ENCODE peak calls at places on chromosomes 13 and 19, in eight cellular contexts. R, Q, J, H, Z, C, G and Y are unnamed samples.

GRCh38 chr19:4014541-4015491 is 7.3 kb downstream of the PIAS4 start:
- DNase-seq in R (peak; percentile 55), G (peak; percentile 70), Q (no peak), C (no peak), H (peak; percentile 14), J (no peak), Z (no peak), Y (no peak)

GRCh38 chr13:67223024-67223423 is 7.1 kb downstream of the PCDH9 start:
- DNase-seq in C (no peak), H (no peak), Z (peak; percentile 26), R (no peak), J (no peak), Q (no peak), G (no peak), Y (no peak)

GRCh38 chr19:4456843-4457653 is 546 bp downstream of the UBXN6 start:
- DNase-seq in R (peak; percentile 66), Z (peak; percentile 60), J (peak; percentile 82), Q (no peak), H (peak; percentile 69), C (no peak), G (peak; percentile 51), Y (peak; percentile 65)

GRCh38 chr13:49297338-49297737 is 49.6 kb downstream of the CDADC1 start:
- DNase-seq in G (no peak), R (no peak), Q (no peak), C (no peak), H (no peak), J (no peak), Z (no peak), Y (no peak)

GRCh38 chr19:49327878-49328544 is 3.0 kb upstream of the SLC6A16 start:
- DNase-seq in H (peak; percentile 87), R (no peak), C (no peak), Z (peak; percentile 21), J (peak; percentile 16), G (no peak), Q (no peak), Y (peak; percentile 81)

GRCh38 chr13:83877901-83878300 is 4.4 kb downstream of the SLITRK1 start:
- DNase-seq in J (no peak), R (no peak), C (no peak), H (no peak), Q (no peak), Z (no peak), G (no peak), Y (no peak)

GRCh38 chr19:52170304-52170703 is 1.1 kb downstream of the ZNF836 start:
- DNase-seq in R (no peak), H (no peak), Q (no peak), J (no peak), C (no peak), G (no peak), Z (no peak), Y (no peak)

GRCh38 chr13:94416454-94417080 is 62.9 kb downstream of the DCT start:
- DNase-seq in J (peak; percentile 82), G (no peak), R (no peak), Z (no peak), C (no peak), Q (no peak), H (peak; percentile 17), Y (peak; percentile 30)

GRCh38 chr13:86559915-86560314 is 760.7 kb upstream of the SLITRK6 start:
- DNase-seq in Z (no peak), J (no peak), R (no peak), C (no peak), H (no peak), Q (no peak), G (no peak), Y (no peak)

GRCh38 chr13:29954082-29955043 is 103.9 kb upstream of the UBL3 start:
- DNase-seq in Z (no peak), H (no peak), C (no peak), G (no peak), J (no peak), Q (no peak), R (no peak), Y (peak; percentile 16)

GRCh38 chr19:55632463-55632834 is 8.1 kb upstream of the ZNF784 start:
- DNase-seq in Q (peak; percentile 88), H (peak; percentile 96), C (peak; percentile 89), R (peak; percentile 63), G (no peak), J (peak; percentile 96), Z (peak; percentile 95), Y (peak; percentile 98)

GRCh38 chr13:91397595-91397994 is 826 bp upstream of the GPC5 start:
- DNase-seq in J (no peak), H (no peak), Z (no peak), G (no peak), R (no peak), C (no peak), Q (no peak), Y (no peak)

GRCh38 chr19:14091086-14091884 is 734 bp upstream of the SAMD1 start:
- DNase-seq in R (no peak), J (no peak), Q (no peak), H (peak; percentile 83), G (no peak), Z (peak; percentile 60), C (no peak), Y (peak; percentile 85)

GRCh38 chr19:55259540-55260210 is 858 bp upstream of the PPP6R1 start:
- DNase-seq in Z (peak; percentile 10), R (no peak), Q (no peak), H (peak; percentile 42), C (peak; percentile 64), G (no peak), J (no peak), Y (no peak)

GRCh38 chr13:79724348-79725103 is 243.6 kb downstream of the NDFIP2 start:
- DNase-seq in G (no peak), C (no peak), R (no peak), J (peak; percentile 11), Z (no peak), H (no peak), Q (no peak), Y (no peak)

GRCh38 chr13:108437496-108437895 is 168.0 kb downstream of the TNFSF13B start:
- DNase-seq in H (no peak), Q (no peak), G (no peak), R (no peak), Z (no peak), J (no peak), C (no peak), Y (no peak)

GRCh38 chr13:65631078-65631477 is 1599.1 kb downstream of the PCDH9 start:
- DNase-seq in Z (no peak), H (no peak), C (no peak), Q (no peak), G (no peak), J (no peak), R (no peak), Y (no peak)

GRCh38 chr13:110393761-110394160 is 86.7 kb downstream of the COL4A2 start:
- DNase-seq in G (no peak), Z (no peak), R (no peak), J (no peak), Q (no peak), H (no peak), C (no peak), Y (no peak)

GRCh38 chr19:7349961-7350711 is 1.4 kb downstream of the ARHGEF18 start:
- DNase-seq in J (no peak), G (no peak), Q (no peak), H (peak; percentile 79), R (no peak), C (no peak), Z (no peak), Y (peak; percentile 79)

GRCh38 chr13:91298060-91298459 is 49.4 kb upstream of the MIR17HG start:
- DNase-seq in R (no peak), G (no peak), Q (no peak), H (no peak), J (no peak), C (no peak), Z (no peak), Y (no peak)

GRCh38 chr13:100646030-100646673 is 28.4 kb downstream of the TMTC4 start:
- DNase-seq in H (no peak), Z (peak; percentile 20), Q (no peak), R (no peak), J (peak; percentile 27), G (no peak), C (no peak), Y (no peak)

GRCh38 chr19:53365899-53366493 is 491 bp downstream of the ZNF525 start:
- DNase-seq in Q (no peak), Z (peak; percentile 15), R (peak; percentile 14), J (peak; percentile 54), H (no peak), G (peak; percentile 24), C (peak; percentile 36), Y (peak; percentile 60)

GRCh38 chr13:75390229-75390628 is 91.7 kb downstream of the TBC1D4 start:
- DNase-seq in R (no peak), J (no peak), C (no peak), Q (no peak), H (no peak), Z (no peak), G (no peak), Y (no peak)

GRCh38 chr19:29547361-29547960 is 21.7 kb downstream of the VSTM2B start:
- DNase-seq in H (no peak), Q (no peak), Z (no peak), R (no peak), C (no peak), J (no peak), G (no peak), Y (no peak)

GRCh38 chr19:56764296-56764695 is 76.2 kb downstream of the PEG3 start:
- DNase-seq in Z (no peak), R (no peak), Q (no peak), H (peak; percentile 1), C (no peak), G (no peak), J (no peak), Y (no peak)
- TF ChIP-seq CTCF in Z (no peak), R (no peak), Q (peak; percentile 29), H (peak; percentile 47), C (no peak), G (no peak), J (no peak), Y (no peak)

DNA sequence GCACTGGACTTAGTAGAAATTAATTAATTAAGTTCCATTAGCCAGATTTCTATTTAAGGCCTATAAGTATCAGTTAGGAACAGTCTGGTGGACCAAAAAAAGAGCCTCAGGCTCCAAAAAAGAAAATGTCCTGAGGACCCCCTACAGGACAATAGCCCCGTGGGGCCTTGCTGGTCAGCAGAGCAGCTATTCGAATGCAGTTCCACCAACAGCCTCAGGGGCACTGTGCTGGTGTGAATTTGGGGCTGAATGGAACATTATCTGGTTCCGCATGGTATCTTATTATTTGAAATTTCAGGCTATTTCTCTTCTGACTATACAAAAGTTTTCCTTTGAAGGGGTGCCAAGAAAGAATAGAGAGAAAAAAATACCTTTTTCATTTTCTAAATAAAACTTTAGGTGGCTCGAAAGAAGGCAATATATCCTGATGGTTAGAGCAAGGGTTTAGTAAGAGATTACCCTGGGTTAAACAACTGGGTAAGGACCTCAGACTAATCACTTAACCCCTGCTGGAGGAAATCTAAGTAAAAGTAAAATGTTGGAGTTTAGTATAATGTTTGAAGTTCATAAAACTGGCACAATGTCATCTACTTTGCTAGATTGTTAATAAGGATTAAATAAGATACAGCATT is 147.2 kb downstream of the MIPEP start:
- DNase-seq in J (no peak), Q (no peak), R (no peak), C (no peak), H (peak; percentile 29), G (no peak), Z (no peak), Y (peak; percentile 33)
- TF ChIP-seq CTCF in J (peak; percentile 51), Q (peak; percentile 58), R (peak; percentile 15), C (no peak), H (peak; percentile 75), G (no peak), Z (peak; percentile 42), Y (peak; percentile 51)

GRCh38 chr19:18832331-18833140 is 777 bp downstream of the UPF1 start:
- DNase-seq in C (no peak), H (peak; percentile 60), Q (no peak), G (no peak), Z (peak; percentile 25), J (peak; percentile 45), R (no peak), Y (peak; percentile 62)
- TF ChIP-seq CTCF in C (no peak), H (peak; percentile 16), Q (no peak), G (no peak), Z (peak; percentile 25), J (peak; percentile 28), R (no peak), Y (peak; percentile 31)

GRCh38 chr13:98482476-98483444 is 94.1 kb downstream of the STK24 start:
- DNase-seq in R (peak; percentile 68), G (peak; percentile 80), H (peak; percentile 20), J (peak; percentile 77), C (peak; percentile 80), Q (peak; percentile 5), Z (peak; percentile 86), Y (peak; percentile 65)
- TF ChIP-seq CTCF in R (peak; percentile 19), G (no peak), H (peak; percentile 47), J (peak; percentile 20), C (no peak), Q (no peak), Z (peak; percentile 27), Y (peak; percentile 47)